ENCODE peak calls at places on chromosomes 7 and 10, in four cellular contexts. Z is naive thymus-derived CD8-positive, alpha-beta T cell; L is activated T-helper 1 cell treated with anti-CD3 and anti-CD28 coated beads, Interleukin-2, amount 50 U/mL, for 16 hours; U is activated T-helper 9 cell treated with anti-CD3 and anti-CD28 coated beads, Interleukin-2, amount 50 U/mL, for 16 hours. X is an unnamed sample.

GRCh38 chr10:20446794-20447193 is 450.3 kb downstream of the NEBL start:
- DNase-seq in U (no peak), Z (no peak), L (no peak), X (no peak)

GRCh38 chr10:97095701-97096300 is 90.0 kb downstream of the SLIT1 start:
- DNase-seq in L (no peak), Z (no peak), U (no peak), X (no peak)

GRCh38 chr10:125016611-125017202 is 74.8 kb downstream of the ZRANB1 start:
- DNase-seq in U (no peak), L (no peak), Z (no peak), X (no peak)

GRCh38 chr10:18647945-18648344 is 3.4 kb downstream of the NSUN6 start:
- DNase-seq in Z (no peak), L (no peak), U (no peak), X (no peak)

GRCh38 chr7:144824360-144824759 is 11.5 kb downstream of the TPK1 start:
- DNase-seq in L (no peak), Z (no peak), U (no peak), X (no peak)

GRCh38 chr7:104034679-104035078 is 45.2 kb upstream of the RELN start:
- DNase-seq in L (no peak), Z (no peak), U (no peak), X (no peak)

GRCh38 chr10:132576671-132577349 is 39.2 kb downstream of the INPP5A start:
- DNase-seq in U (no peak), L (no peak), Z (no peak), X (no peak)

GRCh38 chr7:104627516-104627915 is 299.1 kb downstream of the LHFPL3 start:
- DNase-seq in L (no peak), Z (no peak), U (no peak), X (no peak)

GRCh38 chr7:100544949-100545635 is 6.1 kb downstream of the AGFG2 start:
- DNase-seq in Z (no peak), L (no peak), U (no peak), X (no peak)

GRCh38 chr10:44974628-44975431 is 3.8 kb downstream of the DEPP1 start:
- DNase-seq in L (peak; percentile 44), Z (peak; percentile 67), U (peak; percentile 53), X (no peak)

GRCh38 chr10:60235001-60235400 is 154.7 kb downstream of the ANK3 start:
- DNase-seq in L (no peak), Z (no peak), U (no peak), X (no peak)

GRCh38 chr10:97407211-97407951 is 6.2 kb upstream of the RRP12 start:
- DNase-seq in L (peak; percentile 45), U (peak; percentile 40), Z (peak; percentile 49), X (no peak)

GRCh38 chr10:72792288-72792687 is 100.3 kb downstream of the MCU start:
- DNase-seq in U (no peak), L (no peak), Z (no peak), X (no peak)

GRCh38 chr10:43128958-43129706 is 9.1 kb upstream of the CSGALNACT2 start:
- DNase-seq in L (no peak), U (no peak), Z (no peak), X (no peak)

GRCh38 chr10:99874341-99875085 is 92.1 kb downstream of the ABCC2 start:
- DNase-seq in L (no peak), Z (no peak), U (no peak), X (no peak)

GRCh38 chr10:13776861-13777301 is 190.1 kb downstream of the PRPF18 start:
- DNase-seq in Z (no peak), U (no peak), L (no peak), X (no peak)

GRCh38 chr10:14254368-14254767 is 76.4 kb downstream of the FRMD4A start:
- DNase-seq in Z (no peak), U (no peak), L (no peak), X (no peak)

GRCh38 chr7:37354661-37355131 is 94.0 kb downstream of the ELMO1 start:
- DNase-seq in Z (no peak), U (peak; percentile 62), L (peak; percentile 54), X (no peak)

GRCh38 chr7:157347217-157347904 is 10.6 kb downstream of the DNAJB6 start:
- DNase-seq in U (no peak), Z (no peak), L (no peak), X (no peak)

GRCh38 chr7:98559219-98559618 is 57.9 kb upstream of the NPTX2 start:
- DNase-seq in U (no peak), L (no peak), Z (no peak), X (no peak)

GRCh38 chr7:128974241-128974934 is 36.7 kb downstream of the IRF5 start:
- DNase-seq in U (no peak), L (no peak), Z (no peak), X (no peak)

GRCh38 chr7:157844141-157844540 is 507.3 kb downstream of the DNAJB6 start:
- DNase-seq in L (no peak), U (no peak), Z (no peak), X (no peak)

GRCh38 chr10:80409121-80409520 is 770 bp downstream of the PRXL2A start:
- DNase-seq in U (no peak), Z (no peak), L (no peak), X (no peak)

GRCh38 chr10:103800789-103801540 is 54.4 kb downstream of the SH3PXD2A start:
- DNase-seq in U (peak; percentile 3), L (peak; percentile 10), Z (no peak), X (no peak)

GRCh38 chr10:122142652-122143237 is 128.4 kb upstream of the BTBD16 start:
- DNase-seq in Z (no peak), L (no peak), U (no peak), X (no peak)

GRCh38 chr7:91657386-91658120 is 222.9 kb downstream of the MTERF1 start:
- DNase-seq in L (no peak), Z (no peak), U (no peak), X (no peak)

GRCh38 chr10:47150581-47150980 is 149.4 kb upstream of the GDF10 start:
- DNase-seq in L (no peak), U (no peak), Z (no peak), X (no peak)

GRCh38 chr10:3118621-3119020 is 51.3 kb downstream of the PFKP start:
- DNase-seq in U (no peak), Z (no peak), L (no peak), X (no peak)

GRCh38 chr10:11683529-11684320 is 58.5 kb upstream of the ECHDC3 start:
- DNase-seq in Z (no peak), L (no peak), U (no peak), X (no peak)

GRCh38 chr7:1675673-1676549 is 5.8 kb downstream of the ELFN1 start:
- DNase-seq in U (no peak), L (no peak), Z (no peak), X (no peak)

GRCh38 chr10:100364735-100365391 is 17.8 kb downstream of the SCD start:
- DNase-seq in Z (no peak), U (no peak), L (no peak), X (no peak)